ENCODE peak calls at places on chromosomes 2 and 18, in nine cellular contexts. F, W, E, B, J, I, M, A and R are unnamed samples.

GRCh38 chr2:58930541-58930940 is 689.4 kb upstream of the FANCL start:
- DNase-seq in F (no peak), W (no peak), E (no peak), B (no peak), J (no peak), I (no peak), M (no peak), A (no peak), R (no peak)

GRCh38 chr2:216603010-216603883 is 30.0 kb upstream of the IGFBP2 start:
- DNase-seq in F (peak), W (no peak), E (no peak), B (no peak), J (no peak), I (no peak), M (no peak), A (no peak), R (no peak)

GRCh38 chr2:33378551-33379220 is 97.8 kb upstream of the RASGRP3 start:
- DNase-seq in F (no peak), W (peak), E (no peak), B (no peak), J (no peak), I (no peak), M (no peak), A (peak), R (no peak)

GRCh38 chr18:58320907-58321561 is 277.0 kb downstream of the NEDD4L start:
- DNase-seq in F (no peak), W (no peak), E (no peak), B (no peak), J (no peak), I (no peak), M (no peak), A (no peak), R (no peak)

GRCh38 chr2:216540920-216541319 is 42.3 kb downstream of the RPL37A start:
- DNase-seq in F (no peak), W (no peak), E (no peak), B (no peak), J (no peak), I (no peak), M (no peak), A (no peak), R (no peak)

GRCh38 chr2:211730215-211730614 is 808.4 kb downstream of the ERBB4 start:
- DNase-seq in F (no peak), W (no peak), E (no peak), B (no peak), J (no peak), I (no peak), M (no peak), A (no peak), R (no peak)

GRCh38 chr2:96342085-96342484 is 6.5 kb downstream of the NCAPH start:
- DNase-seq in F (peak), W (peak), E (peak), B (peak), J (no peak), I (peak), M (peak), A (no peak), R (peak)

GRCh38 chr2:24182507-24182906 is 7.7 kb downstream of the FAM228A start:
- DNase-seq in F (no peak), W (no peak), E (no peak), B (no peak), J (no peak), I (no peak), M (no peak), A (no peak), R (no peak)

GRCh38 chr2:218465987-218466633 is 47.2 kb downstream of the VIL1 start:
- DNase-seq in F (peak), W (peak), E (no peak), B (no peak), J (no peak), I (no peak), M (no peak), A (no peak), R (no peak)

GRCh38 chr2:156004460-156004859 is 328.1 kb downstream of the NR4A2 start:
- DNase-seq in F (no peak), W (no peak), E (no peak), B (no peak), J (no peak), I (no peak), M (no peak), A (no peak), R (no peak)

GRCh38 chr2:119197529-119198266 is 25.9 kb upstream of the STEAP3 start:
- DNase-seq in F (peak), W (no peak), E (no peak), B (no peak), J (no peak), I (no peak), M (no peak), A (no peak), R (no peak)

GRCh38 chr2:173571021-173571821 is 216.5 kb downstream of the CDCA7 start:
- DNase-seq in F (no peak), W (peak), E (no peak), B (no peak), J (no peak), I (no peak), M (no peak), A (no peak), R (no peak)

GRCh38 chr2:3637692-3638455 is 20.1 kb upstream of the ALLC start:
- DNase-seq in F (peak), W (no peak), E (no peak), B (no peak), J (no peak), I (no peak), M (no peak), A (no peak), R (no peak)

GRCh38 chr2:96839288-96839874 is 4.4 kb downstream of the ANKRD23 start:
- DNase-seq in F (peak), W (no peak), E (peak), B (peak), J (no peak), I (no peak), M (peak), A (no peak), R (peak)

GRCh38 chr2:37344453-37345361 is at the start of gene QPCT:
- DNase-seq in F (peak), W (peak), E (peak), B (peak), J (no peak), I (no peak), M (peak), A (no peak), R (peak)

GRCh38 chr2:80579756-80580155 is 275.2 kb upstream of the LRRTM1 start:
- DNase-seq in F (no peak), W (no peak), E (no peak), B (no peak), J (no peak), I (no peak), M (no peak), A (no peak), R (no peak)

GRCh38 chr18:58726671-58727070 is 55.4 kb downstream of the MALT1 start:
- DNase-seq in F (no peak), W (no peak), E (no peak), B (no peak), J (no peak), I (no peak), M (no peak), A (no peak), R (no peak)

GRCh38 chr2:200405599-200406298 is 99.3 kb downstream of the SPATS2L start:
- DNase-seq in F (peak), W (peak), E (no peak), B (no peak), J (no peak), I (peak), M (no peak), A (no peak), R (no peak)

GRCh38 chr18:47248610-47249343 is 2.7 kb downstream of the SKOR2 start:
- DNase-seq in F (peak), W (no peak), E (no peak), B (no peak), J (no peak), I (no peak), M (no peak), A (no peak), R (no peak)

GRCh38 chr2:131425191-131426021 is 50.5 kb upstream of the TUBA3D start:
- DNase-seq in F (no peak), W (no peak), E (no peak), B (no peak), J (no peak), I (no peak), M (no peak), A (peak), R (no peak)

GRCh38 chr2:240389302-240389805 is 46.1 kb upstream of the GPC1 start:
- DNase-seq in F (peak), W (no peak), E (no peak), B (no peak), J (no peak), I (no peak), M (no peak), A (no peak), R (no peak)

GRCh38 chr2:50613161-50613560 is 418.8 kb downstream of the NRXN1 start:
- DNase-seq in F (no peak), W (no peak), E (no peak), B (no peak), J (no peak), I (peak), M (no peak), A (no peak), R (no peak)

GRCh38 chr2:223692227-223692947 is 90.2 kb upstream of the SCG2 start:
- DNase-seq in F (peak), W (peak), E (no peak), B (no peak), J (no peak), I (no peak), M (no peak), A (peak), R (no peak)

GRCh38 chr2:229154381-229154780 is 116.7 kb downstream of the PID1 start:
- DNase-seq in F (peak), W (peak), E (no peak), B (no peak), J (no peak), I (peak), M (no peak), A (no peak), R (no peak)

GRCh38 chr18:56028514-56028913 is 440.5 kb upstream of the TCF4 start:
- DNase-seq in F (peak), W (peak), E (no peak), B (no peak), J (no peak), I (peak), M (no peak), A (no peak), R (no peak)

GRCh38 chr18:45567123-45567522 is 48.2 kb upstream of the SLC14A2 start:
- DNase-seq in F (no peak), W (no peak), E (no peak), B (no peak), J (no peak), I (no peak), M (no peak), A (no peak), R (no peak)

GRCh38 chr2:98936133-98936916 is at the start of gene CRACDL:
- DNase-seq in F (peak), W (no peak), E (no peak), B (no peak), J (no peak), I (no peak), M (no peak), A (no peak), R (no peak)

GRCh38 chr2:98786179-98786578 is 55.2 kb upstream of the MGAT4A start:
- DNase-seq in F (no peak), W (no peak), E (no peak), B (no peak), J (no peak), I (no peak), M (no peak), A (no peak), R (no peak)

GRCh38 chr2:72789241-72789640 is 36.6 kb downstream of the EXOC6B start:
- DNase-seq in F (no peak), W (peak), E (no peak), B (no peak), J (no peak), I (no peak), M (no peak), A (no peak), R (no peak)